ENCODE peak calls at places on chromosomes 2 and 18, in eight cellular contexts. M is breast epithelium, Q is esophagus squamous epithelium, F is DND-41, T is tibial artery, O is endothelial cell of umbilical vein, P is SJSA1, Z is IMR-90. D is an unnamed sample. For H3K4me1, the result is how much of the 10 kb centered on the place peaks cover.

GRCh38 chr2:239445771-239446524 is 45.1 kb upstream of the HDAC4 start:
- DNase-seq in F (no peak), M (no peak), O (no peak), P (peak), T (peak), Z (no peak), Q (no peak), D (no peak)

GRCh38 chr2:26555246-26556133 is 77.6 kb upstream of the OTOF start:
- DNase-seq in Z (no peak), Q (no peak), P (no peak), M (no peak), F (no peak), T (peak), O (no peak), D (no peak)

GRCh38 chr2:236637691-236638569 is 68.3 kb downstream of the ACKR3 start:
- DNase-seq in F (no peak), Z (peak), Q (no peak), O (no peak), T (peak), P (peak), M (no peak), D (no peak)

GRCh38 chr18:62637807-62638687 is 77.3 kb upstream of the PHLPP1 start:
- DNase-seq in M (no peak), P (no peak), O (peak), Q (no peak), F (peak), Z (peak), T (no peak), D (no peak)

GRCh38 chr2:43293744-43294695 is 67.6 kb upstream of the ZFP36L2 start:
- DNase-seq in T (no peak), M (peak), P (peak), Z (peak), F (peak), Q (no peak), O (peak), D (no peak)

GRCh38 chr2:126887506-126887905 is 11.2 kb upstream of the TEX51 start:
- DNase-seq in T (peak), P (peak), F (no peak), O (no peak), M (no peak), Z (no peak), Q (no peak), D (no peak)

GRCh38 chr2:220001693-220002260 is 374.3 kb downstream of the SLC4A3 start:
- DNase-seq in O (no peak), M (no peak), Q (no peak), P (no peak), F (no peak), Z (peak), T (no peak), D (no peak)

GRCh38 chr2:126698376-126698775 is 42.4 kb downstream of the GYPC start:
- DNase-seq in Q (no peak), F (no peak), M (no peak), O (no peak), Z (no peak), T (no peak), P (no peak), D (no peak)

GRCh38 chr18:55494899-55495298 is 93.1 kb downstream of the TCF4 start:
- DNase-seq in Z (peak), M (no peak), T (no peak), O (no peak), Q (no peak), F (no peak), P (no peak), D (no peak)

GRCh38 chr2:55134316-55134706 is 84.1 kb upstream of the RTN4 start:
- DNase-seq in M (no peak), O (no peak), F (peak), T (no peak), P (no peak), Q (no peak), Z (no peak), D (no peak)

GRCh38 chr2:130832296-130832940 is 4.3 kb upstream of the ARHGEF4 start:
- DNase-seq in P (no peak), F (no peak), Z (no peak), T (no peak), O (no peak), Q (no peak), M (no peak), D (no peak)

GRCh38 chr18:59994357-59994756 is 94.6 kb downstream of the PMAIP1 start:
- DNase-seq in O (no peak), P (no peak), M (no peak), T (no peak), F (peak), Q (no peak), Z (peak), D (no peak)

GRCh38 chr2:178280261-178280852 is 86.0 kb downstream of the OSBPL6 start:
- DNase-seq in Z (peak), Q (no peak), O (peak), P (no peak), T (no peak), M (no peak), F (peak), D (no peak)

GRCh38 chr2:16478817-16479216 is 186.8 kb downstream of the CYRIA start:
- DNase-seq in T (no peak), M (no peak), F (no peak), Z (no peak), O (no peak), Q (no peak), P (no peak), D (no peak)

GRCh38 chr2:234412726-234413125 is 84.2 kb downstream of the ARL4C start:
- DNase-seq in M (no peak), Z (no peak), T (no peak), P (no peak), Q (no peak), O (no peak), F (no peak), D (no peak)

GRCh38 chr2:10397297-10397875 is 50.7 kb downstream of the ODC1 start:
- DNase-seq in T (no peak), Q (no peak), M (no peak), Z (no peak), P (no peak), O (no peak), F (no peak), D (no peak)

GRCh38 chr2:199602271-199602895 is 144.6 kb upstream of the SATB2 start:
- DNase-seq in Z (no peak), O (no peak), T (no peak), P (no peak), Q (no peak), M (no peak), F (peak), D (no peak)

GRCh38 chr2:217653240-217653639 is 349.6 kb downstream of the TNS1 start:
- DNase-seq in M (peak), O (peak), F (no peak), Z (peak), Q (no peak), T (peak), P (peak), D (peak)

GRCh38 chr18:59566507-59566906 is 130.7 kb downstream of the CCBE1 start:
- DNase-seq in P (no peak), F (no peak), M (no peak), O (no peak), Z (peak), T (no peak), Q (no peak), D (no peak)

GRCh38 chr18:76441002-76441667 is 53.9 kb downstream of the ZNF516 start:
- DNase-seq in M (no peak), P (no peak), Q (no peak), Z (no peak), T (no peak), F (no peak), O (no peak), D (no peak)

GRCh38 chr2:143705108-143705686 is 576.0 kb downstream of the ARHGAP15 start:
- DNase-seq in P (no peak), T (no peak), Q (no peak), F (no peak), Z (peak), M (no peak), O (no peak), D (no peak)

GRCh38 chr18:58915006-58915799 is 50.5 kb downstream of the ZNF532 start:
- DNase-seq in F (no peak), Q (no peak), T (no peak), Z (no peak), M (no peak), O (peak), P (no peak), D (no peak)

GRCh38 chr18:25494888-25495287 is 142.9 kb upstream of the ZNF521 start:
- DNase-seq in M (no peak), Z (no peak), O (no peak), P (no peak), F (no peak), T (no peak), Q (no peak), D (no peak)

GRCh38 chr2:149169653-149170052 is 131.2 kb downstream of the LYPD6B start:
- DNase-seq in Z (no peak), P (no peak), F (no peak), O (no peak), Q (no peak), M (peak), T (no peak), D (no peak)

GRCh38 chr2:20633794-20634259 is 17.1 kb downstream of the HS1BP3 start:
- DNase-seq in P (no peak), T (peak), Z (no peak), F (no peak), M (peak), O (peak), Q (no peak), D (no peak)

GRCh38 chr2:42028571-42029148 is 19.2 kb upstream of the PKDCC start:
- DNase-seq in M (no peak), Q (no peak), Z (no peak), P (no peak), T (no peak), F (no peak), O (no peak), D (peak)
- H3K4me1 ChIP-seq in M (under half), Q (under half), Z (under half), P (under half), T (under half), F (under half), O (under half), D (under half)

DNA sequence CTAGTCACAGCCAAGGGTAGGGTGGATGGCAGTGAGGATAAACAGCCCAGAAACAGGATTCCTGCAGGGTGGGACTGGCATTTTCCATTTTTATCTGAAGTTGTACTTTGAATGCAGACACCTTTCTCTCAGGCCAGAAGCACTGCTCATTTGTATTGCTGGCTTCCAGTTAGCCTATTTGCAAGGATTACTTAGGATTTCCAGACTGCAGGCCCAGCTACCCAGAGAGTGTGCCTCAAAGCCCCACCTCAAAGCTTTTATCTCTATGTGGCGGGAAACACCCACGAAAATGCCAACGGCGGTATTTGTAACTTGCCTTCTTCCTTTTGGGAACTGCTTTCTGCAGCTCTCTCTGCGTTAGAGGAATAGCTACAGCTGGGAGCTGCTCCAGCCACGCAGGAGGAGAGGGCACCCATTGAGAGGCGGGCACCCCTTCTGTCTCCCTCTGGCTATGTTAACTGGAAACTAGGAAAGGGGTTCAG is 144.8 kb downstream of the TGIF1 start:
- DNase-seq in M (peak), O (no peak), P (no peak), Z (peak), Q (no peak), F (peak), T (no peak), D (no peak)
- H3K4me1 ChIP-seq in M (under half), O (under half), P (under half), Z (under half), Q (half or more), F (half or more), T (under half), D (under half)

DNA sequence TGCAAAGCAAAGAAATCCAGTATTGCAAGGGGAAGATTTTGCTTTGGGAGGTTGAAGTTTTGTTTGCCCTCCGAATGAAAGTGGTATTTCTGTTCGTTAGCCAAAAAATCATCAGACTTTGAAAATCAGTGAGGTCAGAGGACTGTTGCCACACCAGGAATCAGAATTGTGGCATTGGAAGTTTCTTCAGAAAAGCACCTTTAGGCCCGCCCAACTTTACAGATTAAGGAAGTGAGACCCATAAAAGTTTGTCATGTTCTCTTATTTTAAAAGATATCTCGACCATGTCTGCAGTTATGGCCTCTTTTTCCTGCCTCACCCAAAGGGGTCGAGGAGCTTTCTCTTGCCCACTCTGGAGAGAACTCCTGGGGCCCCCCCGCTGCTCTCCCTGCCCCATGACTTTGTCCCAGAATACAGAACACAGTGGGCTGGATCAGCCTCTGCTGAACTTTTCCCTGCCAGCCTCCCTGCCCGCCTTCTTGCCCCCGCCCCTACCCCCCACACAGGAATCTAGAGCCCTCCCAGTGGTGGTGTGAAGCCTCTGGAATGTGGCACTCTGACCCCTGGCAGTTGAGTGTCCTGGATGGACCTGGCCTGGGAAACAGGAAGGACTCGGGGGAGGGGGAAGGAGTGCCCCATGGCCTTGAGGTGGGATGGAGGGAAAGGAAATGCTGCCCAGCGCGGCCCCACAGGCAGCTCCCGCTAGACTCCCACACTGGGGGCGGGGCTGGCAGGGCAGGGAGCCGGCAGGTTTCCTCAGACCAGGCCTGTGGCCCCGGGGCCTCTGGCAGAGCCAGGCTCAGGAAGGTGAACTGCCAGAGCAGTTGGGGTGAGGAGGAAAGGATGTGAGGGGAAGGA is 25.3 kb downstream of the CRIM1 start:
- DNase-seq in T (peak), O (peak), Z (no peak), Q (no peak), M (no peak), F (no peak), P (peak), D (peak)
- H3K4me1 ChIP-seq in T (under half), O (half or more), Z (under half), Q (under half), M (under half), F (under half), P (half or more), D (half or more)

GRCh38 chr2:60883896-60884295 is 2.5 kb downstream of the REL start:
- DNase-seq in Q (no peak), O (peak), M (no peak), Z (no peak), T (no peak), F (no peak), P (no peak), D (no peak)

GRCh38 chr2:60882971-60883753 is 1.8 kb downstream of the REL start:
- DNase-seq in O (peak), T (no peak), F (peak), M (no peak), Q (no peak), P (no peak), Z (peak), D (no peak)

GRCh38 chr2:60886962-60887361 is 5.6 kb downstream of the REL start:
- DNase-seq in T (no peak), F (no peak), Q (no peak), O (peak), M (no peak), Z (no peak), P (no peak), D (no peak)

GRCh38 chr2:60884795-60885194 is 3.4 kb downstream of the REL start:
- DNase-seq in O (peak), T (no peak), M (no peak), Z (peak), P (no peak), Q (no peak), F (no peak), D (no peak)

DNA sequence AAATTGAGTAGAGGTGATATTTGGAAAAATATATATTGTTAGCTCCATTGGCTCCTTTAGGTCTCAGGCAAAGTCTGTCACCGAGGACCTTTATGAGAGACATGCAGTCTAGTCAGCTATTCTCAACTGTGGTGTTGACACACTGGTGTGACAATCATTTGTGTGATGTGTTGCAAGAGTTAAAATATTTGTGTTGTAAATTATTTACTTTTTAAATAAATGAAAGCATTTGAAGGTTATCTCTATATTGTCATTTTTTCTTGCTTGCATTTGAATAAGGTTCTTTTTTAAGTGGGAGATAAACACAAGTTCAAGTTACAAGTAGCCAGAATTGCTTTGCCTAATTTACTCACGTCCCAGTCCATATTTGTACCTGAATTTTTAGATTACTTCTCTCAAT is 4.3 kb downstream of the REL start:
- DNase-seq in Z (no peak), T (no peak), F (no peak), O (peak), Q (no peak), P (no peak), M (no peak), D (no peak)
- H3K4me1 ChIP-seq in Z (under half), T (under half), F (under half), O (under half), Q (under half), P (under half), M (under half), D (half or more)

GRCh38 chr18:13611616-13612110 is 114.7 kb downstream of the FAM210A start:
- DNase-seq in Z (peak), Q (no peak), O (peak), F (peak), M (no peak), P (no peak), T (peak), D (peak)

GRCh38 chr18:13611058-13611615 is 115.2 kb downstream of the FAM210A start:
- DNase-seq in O (peak), P (no peak), Z (peak), Q (no peak), F (peak), M (peak), T (peak), D (peak)

GRCh38 chr18:13608791-13609552 is 117.4 kb downstream of the FAM210A start:
- DNase-seq in M (no peak), T (no peak), Q (no peak), O (no peak), Z (no peak), P (no peak), F (peak), D (no peak)

GRCh38 chr18:13612111-13612997 is 114.0 kb downstream of the FAM210A start:
- DNase-seq in T (no peak), Z (no peak), O (no peak), Q (peak), F (peak), P (no peak), M (no peak), D (no peak)

GRCh38 chr18:13610517-13610916 is 115.8 kb downstream of the FAM210A start:
- DNase-seq in F (no peak), P (no peak), Z (no peak), Q (no peak), O (peak), M (no peak), T (no peak), D (no peak)
- H3K4me1 ChIP-seq in F (half or more), P (under half), Z (under half), Q (under half), O (under half), M (under half), T (under half), D (under half)

GRCh38 chr18:48840491-48840877 is 110.3 kb downstream of the SMAD7 start:
- DNase-seq in M (no peak), T (peak), P (no peak), O (no peak), Z (no peak), F (no peak), Q (no peak), D (no peak)
- H3K4me1 ChIP-seq in M (under half), T (half or more), P (half or more), O (half or more), Z (under half), F (under half), Q (under half), D (half or more)

D was measured in heart left ventricle.